ENCODE peak calls at places on chromosomes 11 and 22, in four cellular contexts. L is ACHN, M is retina, Y is NCI-H1694. E is an unnamed sample.

GRCh38 chr11:112670806-112671570 is 290.2 kb upstream of the NCAM1 start:
- DNase-seq in M (no peak), Y (no peak), L (no peak), E (no peak)

GRCh38 chr11:69497221-69497787 is 15.8 kb downstream of the LINC01488 start:
- DNase-seq in Y (no peak), L (peak), M (peak), E (no peak)

GRCh38 chr11:61080986-61081590 is 21.2 kb upstream of the CD5 start:
- DNase-seq in M (no peak), Y (no peak), L (no peak), E (no peak)

GRCh38 chr11:70495351-70496310 is 97.3 kb downstream of the CTTN start:
- DNase-seq in Y (no peak), M (no peak), L (no peak), E (peak)

GRCh38 chr22:39175127-39176066 is 22.9 kb upstream of the CBX7 start:
- DNase-seq in Y (no peak), M (peak), L (peak), E (no peak)

GRCh38 chr22:37747715-37748100 is 50.9 kb downstream of the TRIOBP start:
- DNase-seq in Y (no peak), L (no peak), M (no peak), E (no peak)

GRCh38 chr11:47216141-47216798 is 1.5 kb downstream of the DDB2 start:
- DNase-seq in L (peak), Y (no peak), M (peak), E (no peak)

GRCh38 chr22:29226246-29226981 is 20.7 kb downstream of the EMID1 start:
- DNase-seq in M (no peak), Y (no peak), L (no peak), E (no peak)

GRCh38 chr11:72069200-72069599 is 11.1 kb downstream of the NUMA1 start:
- DNase-seq in L (no peak), M (no peak), Y (no peak), E (no peak)

GRCh38 chr22:50293441-50294318 is 13.8 kb downstream of the PLXNB2 start:
- DNase-seq in M (peak), L (peak), Y (no peak), E (no peak)

GRCh38 chr11:44955019-44955738 is 4.5 kb upstream of the TP53I11 start:
- DNase-seq in Y (no peak), M (no peak), L (peak), E (no peak)

GRCh38 chr22:36397081-36397766 is 9.5 kb upstream of the MYH9 start:
- DNase-seq in Y (no peak), L (peak), M (no peak), E (no peak)

GRCh38 chr22:30574095-30574981 is at the start of gene GAL3ST1:
- DNase-seq in L (peak), Y (no peak), M (no peak), E (peak)

GRCh38 chr11:67345949-67346819 is 7.2 kb downstream of the POLD4 start:
- DNase-seq in Y (no peak), L (peak), M (peak), E (no peak)

GRCh38 chr11:84890706-84891105 is 736.4 kb downstream of the DLG2 start:
- DNase-seq in Y (no peak), L (no peak), M (peak), E (no peak)

GRCh38 chr11:73099512-73100266 is 42.4 kb downstream of the FCHSD2 start:
- DNase-seq in M (no peak), Y (no peak), L (no peak), E (no peak)

GRCh38 chr22:36886016-36886415 is 25.2 kb downstream of the NCF4 start:
- DNase-seq in Y (no peak), L (no peak), M (no peak), E (no peak)

GRCh38 chr11:111846063-111846462 is 25.3 kb downstream of the ALG9 start:
- DNase-seq in Y (no peak), M (no peak), L (peak), E (no peak)

GRCh38 chr22:39117585-39118191 is 20.6 kb downstream of the APOBEC3H start:
- DNase-seq in Y (no peak), L (peak), M (no peak), E (no peak)

GRCh38 chr11:96306933-96307747 is 35.9 kb downstream of the MAML2 start:
- DNase-seq in L (peak), M (peak), Y (no peak), E (peak)

GRCh38 chr11:131897247-131897646 is 526.8 kb downstream of the NTM start:
- DNase-seq in L (no peak), M (no peak), Y (no peak), E (no peak)

GRCh38 chr22:27416553-27417427 is 384.8 kb downstream of the MN1 start:
- DNase-seq in M (peak), Y (no peak), L (peak), E (peak)

GRCh38 chr11:62132689-62133293 is 9.0 kb downstream of the INCENP start:
- DNase-seq in M (no peak), Y (no peak), L (no peak), E (no peak)

GRCh38 chr22:48853627-48854240 is 973.9 kb downstream of the BRD1 start:
- DNase-seq in L (no peak), Y (no peak), M (no peak), E (no peak)

GRCh38 chr22:42364641-42365336 is 67.4 kb downstream of the NFAM1 start:
- DNase-seq in M (peak), L (no peak), Y (no peak), E (peak)

GRCh38 chr11:61962213-61963015 is 5.0 kb downstream of the FTH1 start:
- DNase-seq in Y (no peak), M (no peak), L (no peak), E (no peak)

GRCh38 chr11:112134473-112134872 is 29.4 kb downstream of the IL18 start:
- DNase-seq in M (no peak), Y (no peak), L (no peak), E (no peak)

E was measured in NCI-H2171.